ENCODE peak calls at places on chromosomes 16 and 17, in four cellular contexts. A is HCT116, L is A673, V is GM23338. T is an unnamed sample.

GRCh38 chr17:27670791-27671590 is 40.0 kb downstream of the LGALS9 start:
- DNase-seq in A (no peak), L (no peak), V (peak), T (no peak)

GRCh38 chr17:34305606-34306005 is 13.6 kb upstream of the CCL8 start:
- DNase-seq in A (no peak), L (no peak), V (no peak), T (no peak)

GRCh38 chr16:15865742-15866141 is 8.9 kb upstream of the MYH11 start:
- DNase-seq in A (no peak), L (no peak), V (no peak), T (no peak)

GRCh38 chr16:49919327-49919726 is 63.4 kb upstream of the ZNF423 start:
- DNase-seq in A (no peak), L (no peak), V (no peak), T (no peak)

GRCh38 chr17:78771758-78772382 is 10.2 kb downstream of the CYTH1 start:
- DNase-seq in A (no peak), L (no peak), V (no peak), T (no peak)

GRCh38 chr17:1107777-1108559 is 71.8 kb downstream of the ABR start:
- DNase-seq in A (no peak), L (no peak), V (no peak), T (no peak)

GRCh38 chr16:10738231-10739077 is 5.2 kb upstream of the NUBP1 start:
- DNase-seq in A (peak), L (no peak), V (peak), T (no peak)

GRCh38 chr16:75432828-75433731 is at the start of gene CFDP1:
- DNase-seq in A (peak), L (peak), V (peak), T (peak)

GRCh38 chr16:27367463-27368357 is 34.3 kb upstream of the IL21R start:
- DNase-seq in A (peak), L (peak), V (peak), T (peak)

GRCh38 chr17:80031691-80032480 is 3.8 kb downstream of the TBC1D16 start:
- DNase-seq in A (no peak), L (no peak), V (no peak), T (no peak)

GRCh38 chr17:74532115-74532514 is 840 bp upstream of the CD300LB start:
- DNase-seq in A (no peak), L (peak), V (peak), T (no peak)

GRCh38 chr17:43767713-43768059 is 9.1 kb upstream of the SOST start:
- DNase-seq in A (no peak), L (no peak), V (no peak), T (no peak)

GRCh38 chr17:76585649-76586593 is at the start of gene ST6GALNAC2:
- DNase-seq in A (peak), L (no peak), V (peak), T (peak)

GRCh38 chr16:20349615-20350014 is 2.9 kb downstream of the UMOD start:
- DNase-seq in A (no peak), L (no peak), V (peak), T (no peak)

GRCh38 chr17:51745993-51746392 is 412.5 kb downstream of the CA10 start:
- DNase-seq in A (no peak), L (no peak), V (no peak), T (peak)

GRCh38 chr17:4853195-4853762 is 20.1 kb downstream of the MINK1 start:
- DNase-seq in A (no peak), L (no peak), V (no peak), T (no peak)

GRCh38 chr17:511833-512251 is 159.2 kb upstream of the RPH3AL start:
- DNase-seq in A (no peak), L (no peak), V (peak), T (no peak)

GRCh38 chr16:1034230-1035065 is 38.1 kb upstream of the SSTR5 start:
- DNase-seq in A (no peak), L (no peak), V (no peak), T (no peak)

GRCh38 chr17:75615301-75615700 is 17.9 kb upstream of the SMIM5 start:
- DNase-seq in A (no peak), L (no peak), V (no peak), T (no peak)

GRCh38 chr17:48725294-48726064 is 2.5 kb downstream of the PRAC2 start:
- DNase-seq in A (no peak), L (no peak), V (no peak), T (no peak)

GRCh38 chr17:78532311-78532710 is 44.9 kb downstream of the DNAH17 start:
- DNase-seq in A (no peak), L (no peak), V (no peak), T (no peak)

GRCh38 chr17:79132271-79133064 is 57.8 kb downstream of the ENGASE start:
- DNase-seq in A (no peak), L (no peak), V (no peak), T (no peak)

GRCh38 chr16:84689126-84689525 is 10.7 kb upstream of the USP10 start:
- DNase-seq in A (no peak), L (peak), V (no peak), T (no peak)

GRCh38 chr16:25027781-25028180 is 12.6 kb upstream of the ARHGAP17 start:
- DNase-seq in A (no peak), L (no peak), V (no peak), T (no peak)

GRCh38 chr17:1179635-1180433 is at the start of gene ABR:
- DNase-seq in A (no peak), L (peak), V (peak), T (peak)

GRCh38 chr16:13939821-13940220 is 19.9 kb downstream of the ERCC4 start:
- DNase-seq in A (no peak), L (no peak), V (no peak), T (no peak)

GRCh38 chr17:77692571-77693161 is 265.8 kb upstream of the TNRC6C start:
- DNase-seq in A (no peak), L (no peak), V (no peak), T (no peak)

GRCh38 chr17:32281011-32281451 is 15.4 kb downstream of the RHBDL3 start:
- DNase-seq in A (no peak), L (no peak), V (peak), T (no peak)

GRCh38 chr17:67575325-67575724 is 142.4 kb upstream of the NOL11 start:
- DNase-seq in A (no peak), L (no peak), V (no peak), T (no peak)

GRCh38 chr17:52287611-52288010 is 129.1 kb upstream of the CA10 start:
- DNase-seq in A (no peak), L (no peak), V (no peak), T (no peak)

GRCh38 chr16:67968440-67969285 is at the start of gene SLC12A4:
- DNase-seq in A (peak), L (peak), V (peak), T (peak)

GRCh38 chr17:81537343-81537855 is 9.2 kb downstream of the FSCN2 start:
- DNase-seq in A (peak), L (no peak), V (peak), T (no peak)

GRCh38 chr17:50318551-50319310 is 27.2 kb upstream of the XYLT2 start:
- DNase-seq in A (no peak), L (no peak), V (no peak), T (no peak)

GRCh38 chr16:3306078-3306477 is 781 bp downstream of the ZNF75A start:
- DNase-seq in A (no peak), L (no peak), V (no peak), T (no peak)

GRCh38 chr16:53766304-53767016 is 62.5 kb downstream of the FTO start:
- DNase-seq in A (no peak), L (no peak), V (no peak), T (no peak)

GRCh38 chr17:29180788-29181160 is 576 bp upstream of the MYO18A start:
- DNase-seq in A (no peak), L (no peak), V (no peak), T (no peak)
- TF ChIP-seq CTCF in A (no peak), L (no peak), V (no peak), T (no peak)

GRCh38 chr16:4327782-4328579 is 12.1 kb downstream of the GLIS2 start:
- DNase-seq in A (no peak), L (peak), V (peak), T (peak)
- TF ChIP-seq CTCF in A (no peak), L (peak), V (peak), T (peak)

DNA sequence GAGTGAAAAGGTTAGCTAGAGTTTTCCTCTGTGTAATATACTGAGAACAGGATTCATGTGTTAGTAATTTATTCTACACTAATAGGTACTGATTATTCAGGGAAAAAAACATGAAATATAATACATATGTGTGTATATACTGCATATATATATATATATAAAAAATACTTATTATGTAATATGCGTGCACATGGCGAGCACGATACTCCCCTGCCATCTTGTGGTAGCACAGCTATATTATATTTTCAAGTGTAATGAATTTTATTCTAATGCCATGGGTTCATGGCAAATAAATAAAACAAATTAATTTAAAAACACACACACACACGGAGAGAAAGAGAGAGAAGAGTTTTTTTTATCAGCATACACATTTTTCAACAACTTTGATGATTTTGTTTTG is 460.6 kb downstream of the KCNJ2 start:
- DNase-seq in A (no peak), L (no peak), V (no peak), T (no peak)
- TF ChIP-seq CTCF in A (no peak), L (peak), V (peak), T (peak)

GRCh38 chr17:8986295-8986694 is 20.8 kb upstream of the PIK3R5 start:
- DNase-seq in A (no peak), L (no peak), V (no peak), T (no peak)
- TF ChIP-seq CTCF in A (peak), L (peak), V (peak), T (no peak)

T was measured in neural crest cell.